ENCODE peak calls at places on chromosomes 7 and 10, in seven cellular contexts. One of them, this sample, is unnamed.

GRCh38 chr7:137661634-137662033 is 185.1 kb downstream of the DGKI start:
- DNase-seq in activated T-cell treated with anti-CD3 and anti-CD28 coated beads for 24 hours: no peak
- DNase-seq in OCI-M1: no peak
- DNase-seq in HFFc6: peak
- DNase-seq in fibroblast of mammary gland: no peak
- DNase-seq in DMS53: no peak
- DNase-seq in C1 segment of cervical spinal cord: no peak
- DNase-seq in this sample: peak

GRCh38 chr7:17444673-17445072 is 146.2 kb downstream of the AHR start:
- DNase-seq in HFFc6: no peak
- DNase-seq in activated T-cell treated with anti-CD3 and anti-CD28 coated beads for 24 hours: no peak
- DNase-seq in C1 segment of cervical spinal cord: no peak
- DNase-seq in DMS53: peak
- DNase-seq in fibroblast of mammary gland: peak
- DNase-seq in OCI-M1: peak
- DNase-seq in this sample: no peak

GRCh38 chr7:36747969-36748574 is 23.8 kb upstream of the AOAH start:
- DNase-seq in fibroblast of mammary gland: no peak
- DNase-seq in DMS53: no peak
- DNase-seq in HFFc6: no peak
- DNase-seq in OCI-M1: peak
- DNase-seq in activated T-cell treated with anti-CD3 and anti-CD28 coated beads for 24 hours: no peak
- DNase-seq in C1 segment of cervical spinal cord: no peak
- DNase-seq in this sample: no peak

GRCh38 chr10:125160856-125161569 is 650 bp upstream of the CTBP2 start:
- DNase-seq in activated T-cell treated with anti-CD3 and anti-CD28 coated beads for 24 hours: no peak
- DNase-seq in HFFc6: peak
- DNase-seq in fibroblast of mammary gland: peak
- DNase-seq in OCI-M1: peak
- DNase-seq in C1 segment of cervical spinal cord: peak
- DNase-seq in DMS53: peak
- DNase-seq in this sample: peak

GRCh38 chr7:108604685-108605077 is 35.0 kb downstream of the DNAJB9 start:
- DNase-seq in C1 segment of cervical spinal cord: no peak
- DNase-seq in OCI-M1: peak
- DNase-seq in fibroblast of mammary gland: no peak
- DNase-seq in DMS53: no peak
- DNase-seq in HFFc6: no peak
- DNase-seq in activated T-cell treated with anti-CD3 and anti-CD28 coated beads for 24 hours: no peak
- DNase-seq in this sample: no peak

GRCh38 chr7:72805526-72806494 is 22.2 kb downstream of the TYW1B start:
- DNase-seq in fibroblast of mammary gland: peak
- DNase-seq in OCI-M1: peak
- DNase-seq in activated T-cell treated with anti-CD3 and anti-CD28 coated beads for 24 hours: no peak
- DNase-seq in C1 segment of cervical spinal cord: no peak
- DNase-seq in DMS53: no peak
- DNase-seq in HFFc6: peak
- DNase-seq in this sample: peak

GRCh38 chr10:34739915-34740314 is 75.2 kb downstream of the PARD3 start:
- DNase-seq in DMS53: peak
- DNase-seq in C1 segment of cervical spinal cord: no peak
- DNase-seq in activated T-cell treated with anti-CD3 and anti-CD28 coated beads for 24 hours: no peak
- DNase-seq in fibroblast of mammary gland: peak
- DNase-seq in HFFc6: peak
- DNase-seq in OCI-M1: no peak
- DNase-seq in this sample: peak

GRCh38 chr7:118327179-118327578 is 102.7 kb downstream of the ANKRD7 start:
- DNase-seq in fibroblast of mammary gland: no peak
- DNase-seq in HFFc6: no peak
- DNase-seq in activated T-cell treated with anti-CD3 and anti-CD28 coated beads for 24 hours: no peak
- DNase-seq in DMS53: no peak
- DNase-seq in OCI-M1: no peak
- DNase-seq in C1 segment of cervical spinal cord: no peak
- DNase-seq in this sample: no peak

GRCh38 chr10:72688208-72688651 is 3.7 kb upstream of the MCU start:
- DNase-seq in DMS53: peak
- DNase-seq in C1 segment of cervical spinal cord: no peak
- DNase-seq in fibroblast of mammary gland: peak
- DNase-seq in activated T-cell treated with anti-CD3 and anti-CD28 coated beads for 24 hours: no peak
- DNase-seq in HFFc6: peak
- DNase-seq in OCI-M1: no peak
- DNase-seq in this sample: no peak

This sample was measured in endodermal cell.